ENCODE peak calls at places on chromosomes 3 and 15, in five cellular contexts. One of them, this sample, is unnamed.

GRCh38 chr15:68230157-68231100 is 901 bp upstream of the CLN6 start:
- DNase-seq in K562: no peak
- DNase-seq in H1: no peak
- DNase-seq in GM12878: peak; percentile 51
- DNase-seq in HepG2: no peak
- DNase-seq in this sample: no peak

GRCh38 chr3:156820687-156821070 is 5.5 kb upstream of the LEKR1 start:
- DNase-seq in HepG2: no peak
- DNase-seq in K562: no peak
- DNase-seq in H1: no peak
- DNase-seq in GM12878: no peak
- DNase-seq in this sample: no peak

GRCh38 chr15:76330281-76330680 is 6.3 kb upstream of the ISL2 start:
- DNase-seq in HepG2: peak; percentile 47
- DNase-seq in K562: peak; percentile 51
- DNase-seq in H1: no peak
- DNase-seq in GM12878: no peak
- DNase-seq in this sample: no peak

GRCh38 chr3:132268956-132269355 is 48.3 kb upstream of the ACP3 start:
- DNase-seq in H1: no peak
- DNase-seq in GM12878: no peak
- DNase-seq in HepG2: no peak
- DNase-seq in K562: peak; percentile 5
- DNase-seq in this sample: peak; percentile 56

GRCh38 chr15:80932989-80933388 is 56.6 kb downstream of the MESD start:
- DNase-seq in K562: no peak
- DNase-seq in HepG2: no peak
- DNase-seq in GM12878: no peak
- DNase-seq in H1: no peak
- DNase-seq in this sample: no peak

GRCh38 chr3:143693506-143693905 is 154.8 kb downstream of the SLC9A9 start:
- DNase-seq in HepG2: no peak
- DNase-seq in K562: no peak
- DNase-seq in GM12878: no peak
- DNase-seq in H1: no peak
- DNase-seq in this sample: no peak

GRCh38 chr15:74307827-74308642 is 59.4 kb downstream of the CYP11A1 start:
- DNase-seq in HepG2: peak; percentile 33
- DNase-seq in H1: no peak
- DNase-seq in GM12878: no peak
- DNase-seq in K562: peak; percentile 48
- DNase-seq in this sample: peak; percentile 49

GRCh38 chr15:80999623-81000036 is 1.1 kb upstream of the TLNRD1 start:
- DNase-seq in H1: no peak
- DNase-seq in HepG2: no peak
- DNase-seq in K562: peak; percentile 54
- DNase-seq in GM12878: no peak
- DNase-seq in this sample: peak; percentile 63

GRCh38 chr15:63950911-63951481 is 95.3 kb downstream of the DAPK2 start:
- DNase-seq in GM12878: no peak
- DNase-seq in HepG2: no peak
- DNase-seq in H1: no peak
- DNase-seq in K562: no peak
- DNase-seq in this sample: no peak

GRCh38 chr3:76370749-76371148 is 585.4 kb upstream of the ZNF717 start:
- DNase-seq in K562: no peak
- DNase-seq in H1: no peak
- DNase-seq in GM12878: no peak
- DNase-seq in HepG2: no peak
- DNase-seq in this sample: no peak

GRCh38 chr3:138493804-138494606 is 59.6 kb downstream of the ESYT3 start:
- DNase-seq in H1: no peak
- DNase-seq in GM12878: no peak
- DNase-seq in K562: no peak
- DNase-seq in HepG2: no peak
- DNase-seq in this sample: no peak

GRCh38 chr3:156760333-156760732 is 65.8 kb upstream of the LEKR1 start:
- DNase-seq in H1: no peak
- DNase-seq in HepG2: no peak
- DNase-seq in K562: no peak
- DNase-seq in GM12878: peak; percentile 40
- DNase-seq in this sample: no peak

GRCh38 chr15:90075420-90076289 is 26.6 kb downstream of the IDH2 start:
- DNase-seq in K562: no peak
- DNase-seq in HepG2: peak; percentile 57
- DNase-seq in H1: no peak
- DNase-seq in GM12878: no peak
- DNase-seq in this sample: peak; percentile 27

GRCh38 chr3:187519428-187519890 is 150.7 kb downstream of the SST start:
- DNase-seq in HepG2: no peak
- DNase-seq in K562: no peak
- DNase-seq in H1: peak; percentile 41
- DNase-seq in GM12878: no peak
- DNase-seq in this sample: no peak

GRCh38 chr3:71139501-71139900 is 444.0 kb downstream of the FOXP1 start:
- DNase-seq in HepG2: no peak
- DNase-seq in GM12878: no peak
- DNase-seq in H1: no peak
- DNase-seq in K562: no peak
- DNase-seq in this sample: no peak

DNA sequence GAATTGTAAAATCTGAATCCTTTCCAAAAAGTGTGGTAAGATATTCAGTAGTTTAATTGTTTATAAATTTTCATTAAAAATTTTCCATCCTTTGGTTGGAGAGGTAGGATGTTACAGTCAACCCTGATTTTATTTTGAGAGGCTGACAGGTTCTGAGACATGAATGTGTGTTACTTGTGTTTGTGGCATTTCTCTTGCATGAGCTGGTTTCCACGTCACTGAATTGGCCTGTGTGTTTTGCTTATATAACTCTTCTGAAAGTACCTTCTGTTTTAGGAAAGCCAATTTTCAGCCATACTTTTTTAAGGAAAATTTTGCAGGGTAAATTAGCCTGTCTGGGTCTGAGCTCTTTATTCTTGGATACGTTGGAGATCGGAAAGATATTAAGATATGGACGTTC is 30.7 kb downstream of the PXYLP1 start:
- DNase-seq in H1: no peak
- DNase-seq in GM12878: no peak
- DNase-seq in K562: no peak
- DNase-seq in HepG2: no peak
- DNase-seq in this sample: no peak
- TF ChIP-seq SIN3A in H1: no peak
- TF ChIP-seq SIN3A in GM12878: no peak
- TF ChIP-seq SIN3A in K562: no peak
- TF ChIP-seq SIN3A in HepG2: no peak
- TF ChIP-seq SIN3A in this sample: no peak

DNA sequence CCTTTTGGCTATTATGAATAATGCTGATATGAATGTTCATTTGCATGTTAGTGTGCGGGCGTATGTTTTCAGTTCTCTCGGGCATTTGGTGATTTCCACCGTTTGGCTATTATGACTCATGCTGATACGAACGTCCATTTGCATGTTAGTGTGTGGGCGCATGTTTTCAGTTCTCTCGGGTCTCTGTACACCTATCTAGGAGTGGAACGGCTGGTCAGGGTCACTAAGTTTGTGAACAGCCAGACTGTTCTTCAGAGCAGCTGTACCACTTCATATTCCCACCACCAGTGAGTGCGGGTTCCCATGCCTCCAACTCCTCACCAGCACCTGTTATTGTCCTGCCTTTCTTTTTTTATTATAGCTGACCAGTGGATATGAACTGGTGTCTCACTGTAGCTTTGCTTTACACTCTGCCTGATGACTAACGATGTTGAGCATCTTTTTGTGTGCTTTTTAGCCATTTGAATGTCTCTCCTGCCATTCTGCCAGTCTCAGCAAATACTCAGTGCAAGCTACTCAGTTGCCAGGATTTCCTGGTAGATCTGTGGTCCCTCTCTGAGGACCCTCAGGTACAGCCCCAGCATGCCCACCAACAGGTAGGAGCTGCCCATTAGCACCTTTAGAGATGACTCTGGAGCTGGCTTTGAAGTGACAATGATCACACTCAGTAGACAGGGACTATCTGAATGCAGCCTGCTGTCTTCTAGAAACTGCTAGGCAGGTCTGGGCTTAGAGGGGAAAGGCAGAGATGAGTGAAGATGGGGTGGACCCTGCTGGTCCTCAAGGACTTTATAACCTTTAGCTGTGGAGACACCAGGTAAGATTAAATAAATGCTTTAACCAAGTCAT is 141.1 kb downstream of the XXYLT1 start:
- DNase-seq in K562: no peak
- DNase-seq in H1: no peak
- DNase-seq in GM12878: peak; percentile 99
- DNase-seq in HepG2: no peak
- DNase-seq in this sample: no peak
- TF ChIP-seq POLR2A in K562: no peak
- TF ChIP-seq POLR2A in H1: no peak
- TF ChIP-seq POLR2A in GM12878: peak; percentile 77
- TF ChIP-seq POLR2A in HepG2: no peak
- TF ChIP-seq POLR2A in this sample: no peak

DNA sequence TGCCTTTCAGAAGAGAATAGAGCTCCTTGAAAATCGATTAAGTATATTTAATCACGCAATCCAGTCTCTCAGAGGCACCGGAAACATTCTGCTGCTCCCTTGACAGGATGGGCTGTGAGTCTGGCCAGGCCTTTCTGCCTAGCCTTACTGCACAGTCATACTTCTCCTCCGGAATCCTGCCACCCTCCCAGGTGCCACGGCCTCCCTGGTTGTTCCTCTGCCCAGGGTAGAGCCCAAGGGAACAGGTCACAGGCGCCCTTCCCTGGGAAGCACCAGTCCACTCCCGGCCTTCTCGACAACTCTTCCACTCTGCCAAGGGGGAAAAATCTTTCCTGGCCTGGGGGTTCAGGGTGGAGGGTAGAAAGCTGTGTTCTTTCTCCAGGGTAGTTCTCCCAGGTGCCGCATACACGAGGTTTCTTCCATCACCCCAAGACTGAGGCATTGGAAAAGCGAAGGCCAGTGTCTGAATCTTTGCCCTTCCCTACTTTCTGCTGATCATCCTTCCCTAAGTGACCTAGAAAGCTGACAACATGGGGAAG is 17.4 kb upstream of the SYNM start:
- DNase-seq in K562: no peak
- DNase-seq in HepG2: no peak
- DNase-seq in GM12878: no peak
- DNase-seq in H1: no peak
- DNase-seq in this sample: no peak
- TF ChIP-seq SIN3A in K562: no peak
- TF ChIP-seq SIN3A in HepG2: no peak
- TF ChIP-seq SIN3A in GM12878: no peak
- TF ChIP-seq SIN3A in H1: no peak
- TF ChIP-seq SIN3A in this sample: no peak

GRCh38 chr3:68964694-68965093 is 32.3 kb upstream of the TAFA4 start:
- DNase-seq in GM12878: no peak
- DNase-seq in K562: no peak
- DNase-seq in H1: no peak
- DNase-seq in HepG2: no peak
- DNase-seq in this sample: no peak
- TF ChIP-seq POLR2A in GM12878: no peak
- TF ChIP-seq POLR2A in K562: no peak
- TF ChIP-seq POLR2A in H1: no peak
- TF ChIP-seq POLR2A in HepG2: no peak
- TF ChIP-seq POLR2A in this sample: no peak

DNA sequence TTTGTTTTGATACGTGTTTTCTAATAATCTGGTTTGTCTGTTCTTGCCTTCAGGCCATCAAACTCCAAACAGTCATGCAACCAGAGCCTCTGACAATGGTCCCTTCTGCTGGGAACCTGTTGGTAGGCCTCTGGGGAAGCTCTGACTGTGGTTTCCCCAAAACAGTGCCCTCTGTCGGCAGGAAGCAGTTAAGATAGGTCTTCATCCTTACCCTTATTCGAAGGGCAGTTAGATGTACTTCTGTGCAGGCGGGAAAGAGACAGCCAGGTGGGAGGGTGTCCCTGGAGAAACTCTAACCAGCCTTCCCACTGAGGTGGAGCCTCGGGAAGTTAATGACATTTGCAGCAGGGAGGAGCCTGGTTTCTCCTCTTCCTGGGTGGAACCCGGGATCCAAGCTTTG is 81.6 kb upstream of the CHMP2B start:
- DNase-seq in HepG2: peak; percentile 14
- DNase-seq in GM12878: no peak
- DNase-seq in K562: peak; percentile 8
- DNase-seq in H1: peak; percentile 43
- DNase-seq in this sample: peak; percentile 42
- TF ChIP-seq SIN3A in HepG2: no peak
- TF ChIP-seq SIN3A in GM12878: no peak
- TF ChIP-seq SIN3A in K562: no peak
- TF ChIP-seq SIN3A in H1: no peak
- TF ChIP-seq SIN3A in this sample: no peak

DNA sequence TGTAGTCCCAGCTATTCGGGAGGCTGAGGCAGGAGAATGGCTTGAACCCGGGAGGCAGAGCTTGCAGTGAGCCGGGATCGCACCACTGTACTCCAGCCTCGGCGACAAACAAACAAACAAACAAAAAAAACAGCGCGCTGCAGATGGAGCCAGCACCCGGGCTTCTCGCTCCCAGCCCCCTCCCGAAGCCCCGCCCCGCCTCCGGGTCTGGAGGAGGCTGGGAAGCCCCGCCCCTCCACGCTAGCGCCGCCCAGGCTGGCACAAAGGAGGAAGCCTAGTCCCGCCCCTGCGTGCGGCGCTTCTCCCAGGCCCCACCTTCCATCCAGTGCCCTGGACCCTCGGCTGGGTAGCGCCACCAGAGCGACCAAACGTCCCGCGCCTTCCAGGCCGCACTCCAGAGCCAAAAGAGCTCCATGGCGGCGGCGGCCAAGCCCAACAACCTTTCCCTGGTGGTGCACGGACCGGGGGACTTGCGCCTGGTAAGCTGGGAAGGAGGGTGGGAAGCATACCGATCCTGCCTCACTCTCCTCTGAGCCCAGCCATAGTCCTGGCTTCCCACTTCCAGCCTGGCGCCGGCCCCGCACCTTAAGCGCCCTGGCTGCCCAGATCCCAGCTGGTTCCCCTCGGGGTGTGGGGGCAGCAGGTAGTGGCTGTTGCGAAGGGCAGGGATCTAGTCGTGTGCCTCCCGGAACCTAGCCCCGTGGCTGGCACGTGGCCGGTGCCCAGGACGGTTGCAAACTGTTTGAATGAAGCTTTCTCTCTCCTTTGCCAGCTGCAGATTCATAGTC is at the start of gene SORD:
- DNase-seq in K562: peak; percentile 97
- DNase-seq in GM12878: no peak
- DNase-seq in H1: peak; percentile 87
- DNase-seq in HepG2: peak; percentile 86
- DNase-seq in this sample: peak; percentile 68
- TF ChIP-seq POLR2A in K562: peak; percentile 75
- TF ChIP-seq POLR2A in GM12878: peak; percentile 78
- TF ChIP-seq POLR2A in H1: peak; percentile 84
- TF ChIP-seq POLR2A in HepG2: peak; percentile 96
- TF ChIP-seq POLR2A in this sample: no peak

This sample was measured in HCT116.